ENCODE peak calls at places on chromosomes 16 and 17, in six cellular contexts. O is naive B cell; Y is stimulated activated CD4-positive, alpha-beta T cell treated with anti-CD3 and anti-CD28 coated beads, Interleukin-1b, Interleukin-23, amount 100 ng/mL, for 24 hours; V is activated B cell treated with CpG ODN at 0.5 μM for 24 hours; I is kidney epithelial cell; C is EH. S is an unnamed sample.

GRCh38 chr16:20023190-20023589 is 50.5 kb downstream of the GPR139 start:
- DNase-seq in O (no peak), Y (no peak), V (no peak), I (no peak), C (peak), S (peak)

GRCh38 chr16:53922805-53923645 is 219.1 kb downstream of the FTO start:
- DNase-seq in O (no peak), Y (no peak), V (no peak), I (no peak), C (no peak), S (no peak)

GRCh38 chr17:74994440-74994839 is 7.0 kb downstream of the CDR2L start:
- DNase-seq in O (no peak), Y (no peak), V (no peak), I (peak), C (peak), S (peak)

GRCh38 chr16:2752850-2753522 is 548 bp downstream of the SRRM2 start:
- DNase-seq in O (no peak), Y (peak), V (no peak), I (no peak), C (peak), S (peak)

GRCh38 chr16:50185005-50185505 is 31.9 kb downstream of the TENT4B start:
- DNase-seq in O (no peak), Y (no peak), V (no peak), I (peak), C (peak), S (peak)

GRCh38 chr17:35539659-35540026 is 2.2 kb upstream of the SLFN12L start:
- DNase-seq in O (no peak), Y (no peak), V (no peak), I (no peak), C (no peak), S (no peak)

GRCh38 chr17:77503293-77503655 is 362.5 kb downstream of the SEC14L1 start:
- DNase-seq in O (no peak), Y (no peak), V (no peak), I (no peak), C (no peak), S (no peak)

GRCh38 chr16:75494696-75495601 is at the start of gene CHST6:
- DNase-seq in O (peak), Y (no peak), V (peak), I (no peak), C (peak), S (peak)

GRCh38 chr17:8057691-8058114 is 18.8 kb downstream of the ALOX15B start:
- DNase-seq in O (peak), Y (no peak), V (no peak), I (no peak), C (peak), S (peak)

GRCh38 chr16:31134091-31134571 is 1.4 kb downstream of the PRSS8 start:
- DNase-seq in O (no peak), Y (no peak), V (no peak), I (no peak), C (peak), S (no peak)

GRCh38 chr17:71679832-71680231 is 441.0 kb upstream of the SOX9 start:
- DNase-seq in O (no peak), Y (no peak), V (no peak), I (no peak), C (no peak), S (no peak)

GRCh38 chr17:41127371-41127770 is 3.4 kb upstream of the KRTAP4-12 start:
- DNase-seq in O (no peak), Y (no peak), V (no peak), I (no peak), C (no peak), S (no peak)

GRCh38 chr16:3461120-3461519 is 17.6 kb downstream of the NAA60 start:
- DNase-seq in O (peak), Y (no peak), V (no peak), I (no peak), C (no peak), S (no peak)

GRCh38 chr17:82332669-82333278 is 792 bp downstream of the SECTM1 start:
- DNase-seq in O (peak), Y (no peak), V (no peak), I (peak), C (peak), S (peak)

GRCh38 chr16:87231295-87231694 is 85.9 kb downstream of the C16orf95 start:
- DNase-seq in O (no peak), Y (no peak), V (no peak), I (no peak), C (no peak), S (no peak)

GRCh38 chr17:48579738-48580543 is 1.8 kb upstream of the HOXB4 start:
- DNase-seq in O (no peak), Y (no peak), V (no peak), I (no peak), C (peak), S (no peak)

GRCh38 chr17:38344127-38344745 is 480 bp upstream of the GPR179 start:
- DNase-seq in O (no peak), Y (no peak), V (no peak), I (no peak), C (no peak), S (no peak)

GRCh38 chr16:72404299-72404698 is 232.3 kb upstream of the PMFBP1 start:
- DNase-seq in O (no peak), Y (no peak), V (no peak), I (no peak), C (peak), S (peak)

GRCh38 chr16:67040906-67041305 is 12.0 kb downstream of the CBFB start:
- DNase-seq in O (no peak), Y (no peak), V (no peak), I (no peak), C (peak), S (peak)

GRCh38 chr17:77036841-77037381 is 103.9 kb upstream of the SEC14L1 start:
- DNase-seq in O (no peak), Y (no peak), V (no peak), I (no peak), C (no peak), S (no peak)

GRCh38 chr17:29572691-29573557 is 4.4 kb downstream of the TP53I13 start:
- DNase-seq in O (peak), Y (no peak), V (peak), I (no peak), C (peak), S (peak)

GRCh38 chr16:54447606-54448440 is 161.2 kb upstream of the IRX3 start:
- DNase-seq in O (no peak), Y (no peak), V (no peak), I (peak), C (peak), S (peak)

GRCh38 chr17:39094607-39095308 is 56.7 kb downstream of the PLXDC1 start:
- DNase-seq in O (no peak), Y (no peak), V (no peak), I (no peak), C (no peak), S (no peak)

GRCh38 chr17:64262422-64263260 is at the start of gene TEX2:
- DNase-seq in O (peak), Y (peak), V (peak), I (no peak), C (peak), S (peak)

GRCh38 chr17:75267403-75268232 is 3.4 kb downstream of the MIF4GD start:
- DNase-seq in O (no peak), Y (no peak), V (no peak), I (no peak), C (no peak), S (no peak)

GRCh38 chr17:55513885-55514590 is 2.8 kb upstream of the SMIM36 start:
- DNase-seq in O (peak), Y (peak), V (peak), I (no peak), C (peak), S (peak)

GRCh38 chr16:85054948-85055502 is 27.4 kb downstream of the KIAA0513 start:
- DNase-seq in O (no peak), Y (no peak), V (no peak), I (no peak), C (no peak), S (no peak)

GRCh38 chr17:80252871-80253270 is 7.8 kb upstream of the RNF213 start:
- DNase-seq in O (peak), Y (peak), V (peak), I (no peak), C (no peak), S (peak)

GRCh38 chr17:44097110-44097810 is 26.2 kb downstream of the HDAC5 start:
- DNase-seq in O (no peak), Y (no peak), V (no peak), I (no peak), C (peak), S (peak)

GRCh38 chr16:21276090-21276489 is 2.0 kb downstream of the CRYM start:
- DNase-seq in O (peak), Y (no peak), V (no peak), I (no peak), C (no peak), S (no peak)

GRCh38 chr16:31429314-31429713 is 1.2 kb upstream of the COX6A2 start:
- DNase-seq in O (no peak), Y (no peak), V (no peak), I (no peak), C (no peak), S (no peak)

GRCh38 chr16:88781140-88782077 is 3.6 kb downstream of the PIEZO1 start:
- DNase-seq in O (peak), Y (no peak), V (peak), I (no peak), C (no peak), S (peak)

GRCh38 chr17:42659079-42659931 is at the start of gene TUBG2:
- DNase-seq in O (peak), Y (peak), V (peak), I (no peak), C (peak), S (peak)

GRCh38 chr17:83186751-83187421 is 107.5 kb downstream of the METRNL start:
- DNase-seq in O (no peak), Y (no peak), V (no peak), I (no peak), C (no peak), S (no peak)

GRCh38 chr16:14640538-14640937 is 7.8 kb downstream of the BFAR start:
- DNase-seq in O (no peak), Y (no peak), V (no peak), I (no peak), C (no peak), S (no peak)

S was measured in GM23248.